ENCODE peak calls at places on chromosomes 13 and 19, in eight cellular contexts. E is stimulated activated CD8-positive, alpha-beta memory T cell treated with anti-CD3 and anti-CD28 coated beads, Interleukin-4, amount 100 ng/mL, for 48 hours; D is brain microvascular endothelial cell; F is RPMI7951; W is uterus; Y is A549; H is EL; O is GM12892. M is an unnamed sample.
A peak's percentile ranks its signal among the peaks of the same experiment; 100 is the strongest.

GRCh38 chr13:59477011-59477410 is 686.7 kb downstream of the DIAPH3 start:
- DNase-seq in E (no peak), D (no peak), F (no peak), W (no peak), Y (peak; percentile 6), H (no peak), O (no peak), M (no peak)

GRCh38 chr13:47886314-47886713 is 114.8 kb downstream of the SUCLA2 start:
- DNase-seq in E (no peak), D (no peak), F (no peak), W (no peak), Y (no peak), H (no peak), O (no peak), M (no peak)

GRCh38 chr19:53977991-53978731 is 13.3 kb upstream of the CACNG6 start:
- DNase-seq in E (peak; percentile 62), D (peak; percentile 91), F (peak; percentile 95), W (peak; percentile 21), Y (peak; percentile 100), H (peak; percentile 86), O (no peak), M (peak; percentile 87)

GRCh38 chr19:6551607-6552450 is 21.0 kb downstream of the TNFSF9 start:
- DNase-seq in E (peak; percentile 83), D (no peak), F (no peak), W (no peak), Y (peak; percentile 61), H (no peak), O (peak; percentile 90), M (no peak)

GRCh38 chr19:343941-344624 is 513 bp downstream of the MIER2 start:
- DNase-seq in E (peak; percentile 42), D (no peak), F (no peak), W (no peak), Y (no peak), H (peak; percentile 27), O (no peak), M (peak; percentile 23)

GRCh38 chr13:78786399-78786879 is 127.5 kb upstream of the OBI1 start:
- DNase-seq in E (no peak), D (no peak), F (no peak), W (no peak), Y (no peak), H (no peak), O (no peak), M (no peak)

GRCh38 chr13:106182404-106182803 is 353.1 kb downstream of the EFNB2 start:
- DNase-seq in E (no peak), D (peak; percentile 83), F (peak; percentile 95), W (no peak), Y (peak; percentile 4), H (peak; percentile 92), O (no peak), M (peak; percentile 88)

GRCh38 chr13:24290280-24290932 is 19.0 kb upstream of the C1QTNF9 start:
- DNase-seq in E (no peak), D (no peak), F (no peak), W (no peak), Y (no peak), H (no peak), O (no peak), M (no peak)

GRCh38 chr13:112880976-112881540 is 88.0 kb upstream of the MCF2L start:
- DNase-seq in E (no peak), D (no peak), F (no peak), W (no peak), Y (no peak), H (no peak), O (no peak), M (no peak)

GRCh38 chr19:14156122-14156521 is 19.7 kb upstream of the ASF1B start:
- DNase-seq in E (no peak), D (no peak), F (no peak), W (no peak), Y (no peak), H (no peak), O (no peak), M (no peak)

GRCh38 chr13:113002206-113002821 is 33.3 kb downstream of the MCF2L start:
- DNase-seq in E (no peak), D (no peak), F (no peak), W (no peak), Y (no peak), H (no peak), O (no peak), M (no peak)

GRCh38 chr13:95091755-95092154 is 209.5 kb downstream of the ABCC4 start:
- DNase-seq in E (no peak), D (no peak), F (no peak), W (no peak), Y (no peak), H (no peak), O (no peak), M (no peak)

GRCh38 chr19:20072936-20073335 is 4.9 kb upstream of the ZNF90 start:
- DNase-seq in E (no peak), D (no peak), F (no peak), W (no peak), Y (no peak), H (no peak), O (no peak), M (no peak)

GRCh38 chr19:3249408-3249807 is 24.9 kb downstream of the CELF5 start:
- DNase-seq in E (peak; percentile 39), D (no peak), F (peak; percentile 46), W (no peak), Y (peak; percentile 62), H (no peak), O (no peak), M (no peak)

M was measured in astrocyte of the spinal cord.